ENCODE peak calls at places on chromosomes 7 and 10, in five cellular contexts. One of them, this sample, is unnamed.

GRCh38 chr7:22823142-22823497 is 471 bp upstream of the TOMM7 start:
- ATAC-seq in HepG2: no peak
- ATAC-seq in GM12878: no peak
- ATAC-seq in upper lobe of left lung: no peak
- ATAC-seq in K562: no peak
- ATAC-seq in this sample: no peak

GRCh38 chr7:117828831-117829230 is 44.4 kb downstream of the CTTNBP2 start:
- ATAC-seq in HepG2: no peak
- ATAC-seq in upper lobe of left lung: no peak
- ATAC-seq in K562: no peak
- ATAC-seq in GM12878: no peak
- ATAC-seq in this sample: no peak

GRCh38 chr10:50461834-50462233 is 161.9 kb downstream of the SGMS1 start:
- ATAC-seq in upper lobe of left lung: no peak
- ATAC-seq in HepG2: no peak
- ATAC-seq in GM12878: no peak
- ATAC-seq in K562: no peak
- ATAC-seq in this sample: no peak

GRCh38 chr10:48453451-48454301 is 147.2 kb downstream of the MAPK8 start:
- ATAC-seq in upper lobe of left lung: no peak
- ATAC-seq in GM12878: no peak
- ATAC-seq in K562: no peak
- ATAC-seq in HepG2: no peak
- ATAC-seq in this sample: no peak

GRCh38 chr7:112084506-112084905 is 121.7 kb downstream of the DOCK4 start:
- ATAC-seq in HepG2: no peak
- ATAC-seq in upper lobe of left lung: peak
- ATAC-seq in GM12878: peak
- ATAC-seq in K562: no peak
- ATAC-seq in this sample: peak

GRCh38 chr10:117353700-117354099 is 21.5 kb downstream of the PDZD8 start:
- ATAC-seq in HepG2: no peak
- ATAC-seq in K562: no peak
- ATAC-seq in upper lobe of left lung: no peak
- ATAC-seq in GM12878: no peak
- ATAC-seq in this sample: no peak

GRCh38 chr7:620052-620451 is 100.4 kb upstream of the PDGFA start:
- ATAC-seq in GM12878: no peak
- ATAC-seq in HepG2: no peak
- ATAC-seq in upper lobe of left lung: peak
- ATAC-seq in K562: peak
- ATAC-seq in this sample: no peak

GRCh38 chr7:91263359-91264082 is 712 bp upstream of the FZD1 start:
- ATAC-seq in upper lobe of left lung: peak
- ATAC-seq in K562: peak
- ATAC-seq in GM12878: no peak
- ATAC-seq in HepG2: peak
- ATAC-seq in this sample: no peak

GRCh38 chr10:124091646-124092269 is 1.6 kb downstream of the CHST15 start:
- ATAC-seq in upper lobe of left lung: peak
- ATAC-seq in GM12878: peak
- ATAC-seq in HepG2: peak
- ATAC-seq in K562: no peak
- ATAC-seq in this sample: peak

GRCh38 chr7:132930881-132931280 is 151.0 kb downstream of the CHCHD3 start:
- ATAC-seq in HepG2: peak
- ATAC-seq in GM12878: no peak
- ATAC-seq in K562: peak
- ATAC-seq in upper lobe of left lung: no peak
- ATAC-seq in this sample: no peak

GRCh38 chr10:132434405-132435005 is 37.5 kb downstream of the PWWP2B start:
- ATAC-seq in K562: peak
- ATAC-seq in HepG2: peak
- ATAC-seq in GM12878: peak
- ATAC-seq in upper lobe of left lung: peak
- ATAC-seq in this sample: no peak

GRCh38 chr10:78550090-78550489 is 516.4 kb downstream of the RPS24 start:
- ATAC-seq in GM12878: no peak
- ATAC-seq in upper lobe of left lung: no peak
- ATAC-seq in HepG2: no peak
- ATAC-seq in K562: no peak
- ATAC-seq in this sample: no peak

GRCh38 chr10:78547905-78548304 is 514.2 kb downstream of the RPS24 start:
- ATAC-seq in GM12878: no peak
- ATAC-seq in HepG2: no peak
- ATAC-seq in upper lobe of left lung: no peak
- ATAC-seq in K562: no peak
- ATAC-seq in this sample: no peak

GRCh38 chr10:78550716-78551115 is 517.1 kb downstream of the RPS24 start:
- ATAC-seq in GM12878: no peak
- ATAC-seq in upper lobe of left lung: no peak
- ATAC-seq in K562: no peak
- ATAC-seq in HepG2: peak
- ATAC-seq in this sample: no peak

GRCh38 chr10:78548369-78548985 is 514.8 kb downstream of the RPS24 start:
- ATAC-seq in K562: no peak
- ATAC-seq in upper lobe of left lung: no peak
- ATAC-seq in HepG2: no peak
- ATAC-seq in GM12878: no peak
- ATAC-seq in this sample: no peak

DNA sequence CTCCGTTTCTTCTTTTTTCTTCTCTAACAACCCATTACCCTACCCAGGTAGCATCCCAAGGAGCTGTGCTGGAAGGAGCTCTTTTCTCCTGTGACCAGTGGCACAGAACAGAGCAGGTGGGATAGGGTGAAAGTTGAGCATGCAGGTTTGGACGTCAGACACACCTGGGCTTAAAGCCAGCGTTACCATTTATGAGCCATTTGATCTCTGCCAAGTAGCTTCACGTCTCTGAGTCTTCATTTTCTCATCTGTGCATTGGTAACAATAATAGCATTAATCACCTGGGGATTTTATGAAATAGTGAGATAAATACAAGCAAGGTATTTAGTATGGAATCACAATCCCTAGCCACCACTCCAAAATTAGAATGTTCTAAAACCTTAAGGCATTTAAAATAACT is 515.9 kb downstream of the RPS24 start:
- ATAC-seq in HepG2: no peak
- ATAC-seq in upper lobe of left lung: no peak
- ATAC-seq in GM12878: no peak
- ATAC-seq in K562: no peak
- ATAC-seq in this sample: no peak
- H3K4me3 ChIP-seq in HepG2: no peak
- H3K4me3 ChIP-seq in upper lobe of left lung: no peak
- H3K4me3 ChIP-seq in GM12878: no peak
- H3K4me3 ChIP-seq in K562: no peak
- H3K4me3 ChIP-seq in this sample: no peak

DNA sequence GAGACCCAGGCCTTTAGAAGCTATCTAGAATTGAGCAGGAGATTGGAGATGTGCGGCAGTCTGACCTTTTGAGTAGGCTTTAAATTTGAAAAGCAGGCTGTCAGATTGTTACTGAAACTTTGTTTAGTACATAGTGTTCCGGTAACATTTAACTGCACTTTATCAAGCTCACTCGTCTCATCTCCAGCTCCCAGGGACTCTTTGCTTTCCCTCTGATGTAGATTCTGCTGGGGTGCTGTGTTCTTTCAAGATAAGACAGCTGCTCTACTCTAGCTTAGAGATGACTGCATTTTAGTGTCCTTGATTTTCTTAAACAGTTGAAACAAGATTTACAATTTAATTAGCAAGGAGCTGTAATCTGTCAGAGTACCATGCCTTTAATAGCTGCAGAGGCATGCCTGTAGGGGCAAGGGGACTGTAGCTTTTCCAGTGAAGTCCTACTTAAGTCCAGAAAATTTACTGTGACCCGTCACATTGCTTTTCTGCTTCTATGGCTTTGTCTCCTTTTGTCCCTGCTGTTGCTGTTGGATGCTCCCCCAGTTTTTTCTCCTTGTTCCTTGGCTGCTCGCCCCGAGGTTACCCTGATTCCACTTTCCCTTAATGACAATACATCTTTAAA is 56.4 kb upstream of the MTPN start:
- ATAC-seq in HepG2: no peak
- ATAC-seq in GM12878: no peak
- ATAC-seq in K562: peak
- ATAC-seq in upper lobe of left lung: no peak
- ATAC-seq in this sample: peak
- TF ChIP-seq EP300 in HepG2: no peak
- TF ChIP-seq EP300 in GM12878: no peak
- TF ChIP-seq EP300 in K562: peak
- TF ChIP-seq EP300 in upper lobe of left lung: no peak
- TF ChIP-seq EP300 in this sample: no peak

GRCh38 chr10:34641147-34641912 is 173.8 kb downstream of the PARD3 start:
- ATAC-seq in HepG2: no peak
- ATAC-seq in upper lobe of left lung: no peak
- ATAC-seq in K562: no peak
- ATAC-seq in GM12878: no peak
- ATAC-seq in this sample: no peak

GRCh38 chr10:34641913-34642558 is 173.1 kb downstream of the PARD3 start:
- ATAC-seq in HepG2: no peak
- ATAC-seq in K562: no peak
- ATAC-seq in GM12878: no peak
- ATAC-seq in upper lobe of left lung: no peak
- ATAC-seq in this sample: peak

GRCh38 chr10:34635111-34635510 is 180.0 kb downstream of the PARD3 start:
- ATAC-seq in HepG2: no peak
- ATAC-seq in K562: no peak
- ATAC-seq in GM12878: no peak
- ATAC-seq in upper lobe of left lung: no peak
- ATAC-seq in this sample: no peak

GRCh38 chr10:34637419-34637911 is 177.6 kb downstream of the PARD3 start:
- ATAC-seq in upper lobe of left lung: peak
- ATAC-seq in K562: peak
- ATAC-seq in GM12878: peak
- ATAC-seq in HepG2: peak
- ATAC-seq in this sample: no peak

GRCh38 chr10:34638405-34639054 is 176.6 kb downstream of the PARD3 start:
- ATAC-seq in HepG2: peak
- ATAC-seq in upper lobe of left lung: peak
- ATAC-seq in K562: peak
- ATAC-seq in GM12878: peak
- ATAC-seq in this sample: peak
- TF ChIP-seq POLR2AphosphoS5 in HepG2: no peak
- TF ChIP-seq POLR2AphosphoS5 in upper lobe of left lung: no peak
- TF ChIP-seq POLR2AphosphoS5 in K562: no peak
- TF ChIP-seq POLR2AphosphoS5 in GM12878: no peak
- TF ChIP-seq POLR2AphosphoS5 in this sample: peak

GRCh38 chr10:103967433-103968142 is 648 bp downstream of the SLK start:
- ATAC-seq in GM12878: peak
- ATAC-seq in HepG2: peak
- ATAC-seq in K562: peak
- ATAC-seq in upper lobe of left lung: peak
- ATAC-seq in this sample: peak

GRCh38 chr10:103969436-103969835 is 2.5 kb downstream of the SLK start:
- ATAC-seq in HepG2: no peak
- ATAC-seq in K562: peak
- ATAC-seq in GM12878: peak
- ATAC-seq in upper lobe of left lung: no peak
- ATAC-seq in this sample: no peak

GRCh38 chr10:103968441-103969391 is 1.8 kb downstream of the SLK start:
- ATAC-seq in K562: peak
- ATAC-seq in HepG2: no peak
- ATAC-seq in upper lobe of left lung: no peak
- ATAC-seq in GM12878: peak
- ATAC-seq in this sample: no peak

GRCh38 chr10:103966671-103967432 is at the start of gene SLK:
- ATAC-seq in HepG2: peak
- ATAC-seq in GM12878: peak
- ATAC-seq in K562: peak
- ATAC-seq in upper lobe of left lung: peak
- ATAC-seq in this sample: peak

DNA sequence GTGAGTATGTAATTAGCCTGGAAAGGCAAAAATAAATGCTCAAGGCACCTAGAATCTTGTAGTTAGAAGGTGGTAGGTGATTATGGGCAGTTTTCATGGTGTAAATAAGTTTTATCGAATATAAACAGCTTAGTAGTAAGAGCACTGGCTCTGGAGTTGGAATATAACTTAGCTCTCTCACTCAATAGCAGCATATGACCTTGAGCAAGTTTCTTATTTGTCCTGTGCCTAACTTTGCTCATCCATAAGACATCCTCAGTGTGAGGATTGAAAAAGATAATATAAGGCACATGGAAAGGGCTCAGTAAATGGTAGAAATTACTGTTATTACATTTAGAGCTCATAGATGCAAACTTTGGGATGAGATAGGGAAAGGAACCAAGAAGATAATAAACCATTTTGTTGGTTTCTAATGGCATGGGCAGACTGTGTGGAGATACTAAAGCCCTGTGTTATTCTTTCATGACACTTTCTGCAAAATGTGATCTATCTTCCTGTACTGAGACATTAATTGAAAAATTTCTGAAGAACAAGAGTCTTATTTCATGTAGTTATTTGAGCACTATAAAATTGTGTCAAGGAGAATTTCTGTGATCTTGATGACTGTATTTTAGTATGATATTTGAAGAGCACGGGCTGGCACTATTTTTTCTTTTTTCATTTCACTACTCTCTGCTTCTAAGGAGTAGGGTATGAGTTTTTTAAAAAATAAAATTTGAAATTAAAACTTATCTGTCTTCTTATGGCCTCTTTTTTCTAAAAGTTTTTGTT is 3.1 kb downstream of the SLK start:
- ATAC-seq in GM12878: peak
- ATAC-seq in K562: peak
- ATAC-seq in HepG2: no peak
- ATAC-seq in upper lobe of left lung: no peak
- ATAC-seq in this sample: no peak
- H3K4me3 ChIP-seq in GM12878: peak
- H3K4me3 ChIP-seq in K562: peak
- H3K4me3 ChIP-seq in HepG2: peak
- H3K4me3 ChIP-seq in upper lobe of left lung: peak
- H3K4me3 ChIP-seq in this sample: peak